ENCODE peak calls at places on chromosomes 3 and 15, in nine cellular contexts. One of them, this sample, is unnamed.

GRCh38 chr3:129636082-129636481 is 29.6 kb upstream of the PLXND1 start:
- DNase-seq in fibroblast of the aortic adventitia: no peak
- DNase-seq in AG10803: no peak
- DNase-seq in fibroblast of lung: no peak
- DNase-seq in Peyer's patch: no peak
- DNase-seq in WERI-Rb-1: no peak
- DNase-seq in hepatocyte: no peak
- DNase-seq in cardiac muscle cell: no peak
- DNase-seq in CD8-positive, alpha-beta T cell: no peak
- DNase-seq in this sample: no peak

GRCh38 chr3:70342149-70342548 is 29.7 kb upstream of the MDFIC2 start:
- DNase-seq in cardiac muscle cell: no peak
- DNase-seq in fibroblast of the aortic adventitia: no peak
- DNase-seq in WERI-Rb-1: no peak
- DNase-seq in Peyer's patch: no peak
- DNase-seq in AG10803: no peak
- DNase-seq in hepatocyte: no peak
- DNase-seq in CD8-positive, alpha-beta T cell: no peak
- DNase-seq in fibroblast of lung: no peak
- DNase-seq in this sample: no peak

GRCh38 chr15:40337597-40337996 is 3.1 kb downstream of the CCDC9B start:
- DNase-seq in Peyer's patch: no peak
- DNase-seq in cardiac muscle cell: no peak
- DNase-seq in fibroblast of the aortic adventitia: no peak
- DNase-seq in fibroblast of lung: no peak
- DNase-seq in hepatocyte: no peak
- DNase-seq in WERI-Rb-1: no peak
- DNase-seq in CD8-positive, alpha-beta T cell: no peak
- DNase-seq in AG10803: no peak
- DNase-seq in this sample: no peak

GRCh38 chr3:48118322-48118721 is 69.9 kb downstream of the CDC25A start:
- DNase-seq in fibroblast of the aortic adventitia: no peak
- DNase-seq in Peyer's patch: no peak
- DNase-seq in fibroblast of lung: no peak
- DNase-seq in AG10803: no peak
- DNase-seq in cardiac muscle cell: no peak
- DNase-seq in WERI-Rb-1: no peak
- DNase-seq in hepatocyte: no peak
- DNase-seq in CD8-positive, alpha-beta T cell: no peak
- DNase-seq in this sample: no peak

GRCh38 chr3:197749315-197749600 is 425 bp upstream of the FYTTD1 start:
- DNase-seq in fibroblast of lung: peak; percentile 52
- DNase-seq in Peyer's patch: no peak
- DNase-seq in cardiac muscle cell: peak; percentile 58
- DNase-seq in fibroblast of the aortic adventitia: peak; percentile 55
- DNase-seq in AG10803: peak; percentile 29
- DNase-seq in hepatocyte: peak; percentile 66
- DNase-seq in WERI-Rb-1: no peak
- DNase-seq in CD8-positive, alpha-beta T cell: no peak
- DNase-seq in this sample: no peak

GRCh38 chr15:72927451-72927850 is 124.8 kb upstream of the NEO1 start:
- DNase-seq in Peyer's patch: no peak
- DNase-seq in AG10803: no peak
- DNase-seq in CD8-positive, alpha-beta T cell: no peak
- DNase-seq in fibroblast of the aortic adventitia: no peak
- DNase-seq in fibroblast of lung: no peak
- DNase-seq in cardiac muscle cell: no peak
- DNase-seq in hepatocyte: no peak
- DNase-seq in WERI-Rb-1: no peak
- DNase-seq in this sample: no peak

GRCh38 chr3:16088496-16088895 is 86.0 kb upstream of the GALNT15 start:
- DNase-seq in WERI-Rb-1: no peak
- DNase-seq in hepatocyte: no peak
- DNase-seq in fibroblast of the aortic adventitia: peak; percentile 87
- DNase-seq in Peyer's patch: no peak
- DNase-seq in CD8-positive, alpha-beta T cell: no peak
- DNase-seq in fibroblast of lung: no peak
- DNase-seq in AG10803: no peak
- DNase-seq in cardiac muscle cell: no peak
- DNase-seq in this sample: no peak

GRCh38 chr3:175108613-175109151 is 249.5 kb downstream of the NAALADL2 start:
- DNase-seq in hepatocyte: no peak
- DNase-seq in fibroblast of lung: no peak
- DNase-seq in cardiac muscle cell: no peak
- DNase-seq in CD8-positive, alpha-beta T cell: no peak
- DNase-seq in WERI-Rb-1: no peak
- DNase-seq in fibroblast of the aortic adventitia: no peak
- DNase-seq in Peyer's patch: no peak
- DNase-seq in AG10803: no peak
- DNase-seq in this sample: no peak

GRCh38 chr15:34725565-34725964 is 29.2 kb downstream of the GJD2 start:
- DNase-seq in Peyer's patch: no peak
- DNase-seq in cardiac muscle cell: no peak
- DNase-seq in WERI-Rb-1: no peak
- DNase-seq in fibroblast of lung: no peak
- DNase-seq in hepatocyte: no peak
- DNase-seq in fibroblast of the aortic adventitia: no peak
- DNase-seq in AG10803: peak; percentile 91
- DNase-seq in CD8-positive, alpha-beta T cell: no peak
- DNase-seq in this sample: no peak

GRCh38 chr3:35296533-35296932 is 342.8 kb upstream of the ARPP21 start:
- DNase-seq in fibroblast of the aortic adventitia: no peak
- DNase-seq in cardiac muscle cell: peak; percentile 18
- DNase-seq in AG10803: no peak
- DNase-seq in Peyer's patch: no peak
- DNase-seq in CD8-positive, alpha-beta T cell: no peak
- DNase-seq in fibroblast of lung: no peak
- DNase-seq in WERI-Rb-1: no peak
- DNase-seq in hepatocyte: no peak
- DNase-seq in this sample: no peak

GRCh38 chr15:29567336-29567735 is 254.9 kb downstream of the TJP1 start:
- DNase-seq in hepatocyte: no peak
- DNase-seq in cardiac muscle cell: no peak
- DNase-seq in Peyer's patch: no peak
- DNase-seq in fibroblast of lung: no peak
- DNase-seq in fibroblast of the aortic adventitia: no peak
- DNase-seq in AG10803: no peak
- DNase-seq in WERI-Rb-1: no peak
- DNase-seq in CD8-positive, alpha-beta T cell: no peak
- DNase-seq in this sample: no peak

GRCh38 chr15:29570121-29570930 is 251.9 kb downstream of the TJP1 start:
- DNase-seq in cardiac muscle cell: peak; percentile 22
- DNase-seq in fibroblast of the aortic adventitia: peak; percentile 2
- DNase-seq in Peyer's patch: peak; percentile 60
- DNase-seq in WERI-Rb-1: peak; percentile 14
- DNase-seq in AG10803: peak; percentile 9
- DNase-seq in hepatocyte: peak; percentile 44
- DNase-seq in fibroblast of lung: no peak
- DNase-seq in CD8-positive, alpha-beta T cell: no peak
- DNase-seq in this sample: no peak

GRCh38 chr15:29569533-29570092 is 252.7 kb downstream of the TJP1 start:
- DNase-seq in fibroblast of lung: no peak
- DNase-seq in fibroblast of the aortic adventitia: no peak
- DNase-seq in WERI-Rb-1: no peak
- DNase-seq in CD8-positive, alpha-beta T cell: no peak
- DNase-seq in cardiac muscle cell: no peak
- DNase-seq in AG10803: no peak
- DNase-seq in hepatocyte: no peak
- DNase-seq in Peyer's patch: no peak
- DNase-seq in this sample: no peak

GRCh38 chr15:29566914-29567313 is 255.4 kb downstream of the TJP1 start:
- DNase-seq in fibroblast of the aortic adventitia: no peak
- DNase-seq in AG10803: no peak
- DNase-seq in cardiac muscle cell: no peak
- DNase-seq in fibroblast of lung: no peak
- DNase-seq in Peyer's patch: no peak
- DNase-seq in CD8-positive, alpha-beta T cell: no peak
- DNase-seq in WERI-Rb-1: no peak
- DNase-seq in hepatocyte: no peak
- DNase-seq in this sample: no peak

GRCh38 chr15:29568840-29569532 is 253.3 kb downstream of the TJP1 start:
- DNase-seq in fibroblast of lung: no peak
- DNase-seq in WERI-Rb-1: peak; percentile 21
- DNase-seq in CD8-positive, alpha-beta T cell: no peak
- DNase-seq in Peyer's patch: peak; percentile 63
- DNase-seq in fibroblast of the aortic adventitia: no peak
- DNase-seq in hepatocyte: peak; percentile 58
- DNase-seq in cardiac muscle cell: peak; percentile 10
- DNase-seq in AG10803: no peak
- DNase-seq in this sample: peak; percentile 43
- TF ChIP-seq CTCF in fibroblast of lung: no peak
- TF ChIP-seq CTCF in WERI-Rb-1: peak; percentile 8
- TF ChIP-seq CTCF in CD8-positive, alpha-beta T cell: no peak
- TF ChIP-seq CTCF in Peyer's patch: peak; percentile 47
- TF ChIP-seq CTCF in fibroblast of the aortic adventitia: no peak
- TF ChIP-seq CTCF in hepatocyte: peak; percentile 40
- TF ChIP-seq CTCF in cardiac muscle cell: peak; percentile 14
- TF ChIP-seq CTCF in AG10803: peak; percentile 5
- TF ChIP-seq CTCF in this sample: peak; percentile 83

GRCh38 chr3:64272842-64273241 is 47.6 kb upstream of the PRICKLE2 start:
- DNase-seq in cardiac muscle cell: no peak
- DNase-seq in WERI-Rb-1: no peak
- DNase-seq in fibroblast of the aortic adventitia: no peak
- DNase-seq in AG10803: no peak
- DNase-seq in fibroblast of lung: no peak
- DNase-seq in Peyer's patch: no peak
- DNase-seq in hepatocyte: no peak
- DNase-seq in CD8-positive, alpha-beta T cell: no peak
- DNase-seq in this sample: no peak
- TF ChIP-seq CTCF in cardiac muscle cell: no peak
- TF ChIP-seq CTCF in WERI-Rb-1: no peak
- TF ChIP-seq CTCF in fibroblast of the aortic adventitia: no peak
- TF ChIP-seq CTCF in AG10803: no peak
- TF ChIP-seq CTCF in fibroblast of lung: no peak
- TF ChIP-seq CTCF in Peyer's patch: no peak
- TF ChIP-seq CTCF in hepatocyte: no peak
- TF ChIP-seq CTCF in CD8-positive, alpha-beta T cell: no peak
- TF ChIP-seq CTCF in this sample: no peak

DNA sequence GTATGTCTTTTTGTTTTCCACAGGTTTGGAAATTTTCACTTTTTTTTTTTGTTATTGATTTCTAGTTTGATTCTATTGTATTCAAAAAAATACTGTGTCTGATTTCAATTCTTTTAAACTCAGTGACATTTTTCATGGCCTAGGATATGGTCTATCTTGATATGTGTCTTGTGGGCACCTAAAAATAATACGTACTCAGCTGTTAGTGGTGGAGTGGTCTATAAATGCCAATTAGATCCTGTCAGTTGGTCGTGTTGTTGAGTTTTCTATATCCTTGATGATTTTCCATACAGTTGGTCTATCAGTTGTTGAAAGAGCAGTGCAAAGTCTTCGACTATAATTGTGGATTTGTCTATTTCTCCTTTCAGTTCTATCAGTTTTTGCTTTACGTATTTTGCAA is 61.7 kb downstream of the LSM3 start:
- DNase-seq in hepatocyte: no peak
- DNase-seq in Peyer's patch: no peak
- DNase-seq in fibroblast of the aortic adventitia: no peak
- DNase-seq in cardiac muscle cell: no peak
- DNase-seq in WERI-Rb-1: no peak
- DNase-seq in fibroblast of lung: no peak
- DNase-seq in CD8-positive, alpha-beta T cell: no peak
- DNase-seq in AG10803: no peak
- DNase-seq in this sample: no peak
- TF ChIP-seq CTCF in hepatocyte: no peak
- TF ChIP-seq CTCF in Peyer's patch: no peak
- TF ChIP-seq CTCF in fibroblast of the aortic adventitia: no peak
- TF ChIP-seq CTCF in cardiac muscle cell: no peak
- TF ChIP-seq CTCF in WERI-Rb-1: no peak
- TF ChIP-seq CTCF in fibroblast of lung: no peak
- TF ChIP-seq CTCF in CD8-positive, alpha-beta T cell: no peak
- TF ChIP-seq CTCF in AG10803: no peak
- TF ChIP-seq CTCF in this sample: no peak

DNA sequence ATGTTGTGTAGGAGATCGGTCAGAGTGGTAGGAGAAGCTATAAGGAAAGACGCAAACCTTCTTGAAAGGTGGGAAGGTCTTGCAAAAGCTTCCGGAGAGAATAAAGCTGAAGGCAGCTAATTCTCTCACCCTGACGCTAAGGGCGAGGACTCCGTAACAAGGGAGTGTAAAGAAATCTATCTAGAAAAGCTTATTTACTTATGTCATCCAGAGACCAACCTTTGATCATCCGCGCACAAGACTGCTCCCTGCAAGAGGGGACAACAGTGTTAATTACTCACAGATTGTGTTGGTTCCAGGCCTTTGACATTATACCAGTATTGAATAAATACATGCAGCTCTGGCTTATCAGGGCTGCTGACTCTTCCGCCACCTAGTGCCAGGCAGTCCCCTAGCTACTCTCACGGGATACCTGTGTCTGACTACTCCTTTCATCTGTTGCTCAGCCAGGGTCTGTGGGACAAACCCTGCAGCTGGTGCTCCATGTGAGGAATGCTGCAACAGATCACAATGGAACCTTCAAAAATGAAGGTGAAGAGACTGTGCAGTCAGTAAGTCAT is 211.7 kb downstream of the DTWD1 start:
- DNase-seq in cardiac muscle cell: no peak
- DNase-seq in AG10803: peak; percentile 21
- DNase-seq in fibroblast of lung: no peak
- DNase-seq in WERI-Rb-1: peak; percentile 52
- DNase-seq in Peyer's patch: peak; percentile 62
- DNase-seq in CD8-positive, alpha-beta T cell: no peak
- DNase-seq in hepatocyte: peak; percentile 73
- DNase-seq in fibroblast of the aortic adventitia: no peak
- DNase-seq in this sample: no peak
- TF ChIP-seq CTCF in cardiac muscle cell: peak; percentile 20
- TF ChIP-seq CTCF in AG10803: peak; percentile 33
- TF ChIP-seq CTCF in fibroblast of lung: peak; percentile 7
- TF ChIP-seq CTCF in WERI-Rb-1: peak; percentile 81
- TF ChIP-seq CTCF in Peyer's patch: peak; percentile 58
- TF ChIP-seq CTCF in CD8-positive, alpha-beta T cell: no peak
- TF ChIP-seq CTCF in hepatocyte: peak; percentile 53
- TF ChIP-seq CTCF in fibroblast of the aortic adventitia: peak; percentile 16
- TF ChIP-seq CTCF in this sample: peak; percentile 85

This sample was measured in LNCaP clone FGC.